ENCODE peak calls at places on chromosomes 3 and 15, in nine cellular contexts. K is fibroblast of lung, Y is H54, F is GM12865, Q is PC-3, B is BJ, L is BE2C, G is HTR-8/SVneo, N is pancreas. S is an unnamed sample.

GRCh38 chr3:38579551-38580449 is 69.7 kb downstream of the SCN5A start:
- DNase-seq in Y (no peak), N (no peak), K (peak), F (peak), G (no peak), L (peak), B (no peak), Q (no peak), S (peak)

GRCh38 chr15:75775296-75776074 is 62.8 kb upstream of the CSPG4 start:
- DNase-seq in L (peak), G (no peak), F (peak), Q (no peak), K (no peak), Y (no peak), N (peak), B (no peak), S (no peak)

GRCh38 chr15:78790027-78790426 is 21.2 kb downstream of the ADAMTS7 start:
- DNase-seq in F (no peak), L (no peak), B (no peak), Y (no peak), G (no peak), Q (no peak), N (no peak), K (no peak), S (no peak)

GRCh38 chr3:179801263-179801662 is 148.4 kb downstream of the USP13 start:
- DNase-seq in B (peak), F (no peak), N (no peak), G (no peak), Q (peak), K (peak), Y (no peak), L (no peak), S (peak)

GRCh38 chr15:97461212-97461611 is 499.3 kb upstream of the ARRDC4 start:
- DNase-seq in B (no peak), Y (no peak), Q (no peak), L (no peak), K (peak), N (no peak), F (no peak), G (no peak), S (no peak)

GRCh38 chr3:17562845-17563244 is 179.6 kb downstream of the TBC1D5 start:
- DNase-seq in K (no peak), N (no peak), Q (no peak), Y (no peak), F (no peak), B (no peak), L (no peak), G (no peak), S (no peak)

GRCh38 chr15:95940431-95940985 is 390.0 kb upstream of the NR2F2 start:
- DNase-seq in B (no peak), F (no peak), L (no peak), G (no peak), Y (no peak), N (no peak), Q (no peak), K (no peak), S (no peak)

GRCh38 chr3:16838561-16838960 is 46.2 kb upstream of the PLCL2 start:
- DNase-seq in Y (no peak), B (no peak), L (no peak), K (no peak), F (peak), G (no peak), N (peak), Q (no peak), S (no peak)

GRCh38 chr15:66459818-66460615 is 37.5 kb downstream of the SNAPC5 start:
- DNase-seq in Y (peak), K (no peak), L (no peak), F (no peak), G (no peak), N (no peak), Q (peak), B (no peak), S (peak)

GRCh38 chr3:13866406-13866965 is 13.4 kb downstream of the WNT7A start:
- DNase-seq in K (no peak), B (no peak), G (no peak), Y (no peak), N (no peak), Q (no peak), F (no peak), L (no peak), S (no peak)

GRCh38 chr3:63948995-63949394 is 36.8 kb upstream of the SCAANT1 start:
- DNase-seq in Y (no peak), G (no peak), F (no peak), N (no peak), K (peak), L (no peak), Q (no peak), B (no peak), S (peak)

GRCh38 chr15:96421211-96421610 is 90.7 kb downstream of the NR2F2 start:
- DNase-seq in N (no peak), Y (no peak), G (peak), B (peak), L (no peak), K (peak), F (no peak), Q (no peak), S (peak)

GRCh38 chr15:67013696-67014095 is 51.7 kb upstream of the SMAD3 start:
- DNase-seq in K (peak), F (no peak), B (no peak), N (no peak), L (no peak), Q (no peak), G (peak), Y (no peak), S (peak)

GRCh38 chr15:78392430-78392829 is 45.6 kb upstream of the IREB2 start:
- DNase-seq in N (peak), L (peak), G (no peak), K (no peak), F (no peak), Q (no peak), Y (no peak), B (no peak), S (no peak)

GRCh38 chr3:8481380-8481779 is 20.2 kb upstream of the LMCD1 start:
- DNase-seq in Y (no peak), F (no peak), Q (no peak), L (no peak), G (no peak), K (peak), N (no peak), B (no peak), S (no peak)

GRCh38 chr3:43405888-43406636 is 119.7 kb downstream of the SNRK start:
- DNase-seq in B (no peak), Y (peak), L (no peak), N (no peak), G (no peak), Q (no peak), F (no peak), K (peak), S (peak)

GRCh38 chr3:179091113-179091512 is 19.5 kb upstream of the ZMAT3 start:
- DNase-seq in K (no peak), N (no peak), B (no peak), F (no peak), Y (no peak), L (no peak), G (no peak), Q (no peak), S (no peak)

GRCh38 chr3:59367150-59367549 is 317.3 kb upstream of the CFAP20DC start:
- DNase-seq in N (no peak), F (no peak), B (no peak), G (no peak), Q (peak), L (no peak), Y (no peak), K (no peak), S (peak)

GRCh38 chr3:170418422-170419300 is at the start of gene CLDN11:
- DNase-seq in K (peak), B (no peak), L (peak), G (peak), Y (no peak), Q (peak), F (no peak), N (no peak), S (peak)

GRCh38 chr3:24154003-24154695 is 209.1 kb downstream of the NR1D2 start:
- DNase-seq in G (no peak), Y (no peak), K (peak), F (peak), Q (no peak), L (no peak), N (no peak), B (no peak), S (no peak)

GRCh38 chr3:178645503-178645902 is 109.3 kb downstream of the KCNMB2 start:
- DNase-seq in L (no peak), F (no peak), N (no peak), B (no peak), Q (no peak), Y (no peak), K (no peak), G (no peak), S (no peak)

GRCh38 chr3:65953301-65953812 is 85.4 kb downstream of the MAGI1 start:
- DNase-seq in Q (peak), B (no peak), L (no peak), Y (no peak), G (no peak), K (no peak), N (peak), F (no peak), S (peak)

GRCh38 chr15:31268911-31269784 is 57.5 kb upstream of the KLF13 start:
- DNase-seq in F (no peak), K (no peak), L (no peak), Y (no peak), N (peak), G (no peak), Q (no peak), B (no peak), S (no peak)